ENCODE peak calls at places on chromosomes 12 and 14, in eight cellular contexts. One of them, this sample, is unnamed.

GRCh38 chr12:55051197-55051920 is 31.6 kb downstream of the NEUROD4 start:
- DNase-seq in RWPE2: no peak
- DNase-seq in sigmoid colon: no peak
- DNase-seq in AG04450: no peak
- DNase-seq in endothelial cell of umbilical vein: no peak
- DNase-seq in adrenal gland: no peak
- DNase-seq in kidney: no peak
- DNase-seq in HCT116: no peak
- DNase-seq in this sample: no peak

GRCh38 chr14:102500190-102500661 is 9.3 kb downstream of the ANKRD9 start:
- DNase-seq in RWPE2: peak; percentile 94
- DNase-seq in sigmoid colon: peak; percentile 93
- DNase-seq in AG04450: no peak
- DNase-seq in endothelial cell of umbilical vein: peak; percentile 57
- DNase-seq in adrenal gland: peak; percentile 51
- DNase-seq in kidney: no peak
- DNase-seq in HCT116: no peak
- DNase-seq in this sample: peak; percentile 84

GRCh38 chr12:110249716-110250225 is 31.3 kb upstream of the ATP2A2 start:
- DNase-seq in RWPE2: no peak
- DNase-seq in sigmoid colon: no peak
- DNase-seq in AG04450: no peak
- DNase-seq in endothelial cell of umbilical vein: no peak
- DNase-seq in adrenal gland: no peak
- DNase-seq in kidney: peak; percentile 82
- DNase-seq in HCT116: no peak
- DNase-seq in this sample: no peak

GRCh38 chr14:61891251-61891650 is 129.0 kb downstream of the SNAPC1 start:
- DNase-seq in RWPE2: no peak
- DNase-seq in sigmoid colon: no peak
- DNase-seq in AG04450: no peak
- DNase-seq in endothelial cell of umbilical vein: peak; percentile 14
- DNase-seq in adrenal gland: no peak
- DNase-seq in kidney: no peak
- DNase-seq in HCT116: no peak
- DNase-seq in this sample: no peak

GRCh38 chr12:128914908-128915563 is 61.8 kb downstream of the GLT1D1 start:
- DNase-seq in RWPE2: no peak
- DNase-seq in sigmoid colon: no peak
- DNase-seq in AG04450: no peak
- DNase-seq in endothelial cell of umbilical vein: no peak
- DNase-seq in adrenal gland: peak; percentile 6
- DNase-seq in kidney: no peak
- DNase-seq in HCT116: no peak
- DNase-seq in this sample: no peak

GRCh38 chr14:101288436-101289229 is 272.7 kb upstream of the DIO3 start:
- DNase-seq in RWPE2: no peak
- DNase-seq in sigmoid colon: no peak
- DNase-seq in AG04450: no peak
- DNase-seq in endothelial cell of umbilical vein: no peak
- DNase-seq in adrenal gland: peak; percentile 16
- DNase-seq in kidney: no peak
- DNase-seq in HCT116: no peak
- DNase-seq in this sample: no peak

GRCh38 chr12:104877107-104877705 is 80.9 kb downstream of the SLC41A2 start:
- DNase-seq in RWPE2: no peak
- DNase-seq in sigmoid colon: no peak
- DNase-seq in AG04450: no peak
- DNase-seq in endothelial cell of umbilical vein: peak; percentile 63
- DNase-seq in adrenal gland: peak; percentile 66
- DNase-seq in kidney: no peak
- DNase-seq in HCT116: no peak
- DNase-seq in this sample: peak; percentile 16

GRCh38 chr12:11497995-11498394 is 102.6 kb upstream of the PRB2 start:
- DNase-seq in RWPE2: no peak
- DNase-seq in sigmoid colon: no peak
- DNase-seq in AG04450: no peak
- DNase-seq in endothelial cell of umbilical vein: no peak
- DNase-seq in adrenal gland: no peak
- DNase-seq in kidney: no peak
- DNase-seq in HCT116: no peak
- DNase-seq in this sample: no peak

GRCh38 chr12:124737772-124738635 is 125.7 kb downstream of the SCARB1 start:
- DNase-seq in RWPE2: no peak
- DNase-seq in sigmoid colon: no peak
- DNase-seq in AG04450: no peak
- DNase-seq in endothelial cell of umbilical vein: no peak
- DNase-seq in adrenal gland: peak; percentile 81
- DNase-seq in kidney: no peak
- DNase-seq in HCT116: no peak
- DNase-seq in this sample: no peak

GRCh38 chr14:104118006-104118844 is 20.2 kb upstream of the KIF26A start:
- DNase-seq in RWPE2: peak; percentile 80
- DNase-seq in sigmoid colon: no peak
- DNase-seq in AG04450: no peak
- DNase-seq in endothelial cell of umbilical vein: no peak
- DNase-seq in adrenal gland: no peak
- DNase-seq in kidney: peak; percentile 73
- DNase-seq in HCT116: no peak
- DNase-seq in this sample: no peak

GRCh38 chr14:99023371-99023770 is 248.6 kb downstream of the BCL11B start:
- DNase-seq in RWPE2: no peak
- DNase-seq in sigmoid colon: no peak
- DNase-seq in AG04450: no peak
- DNase-seq in endothelial cell of umbilical vein: no peak
- DNase-seq in adrenal gland: no peak
- DNase-seq in kidney: no peak
- DNase-seq in HCT116: no peak
- DNase-seq in this sample: no peak

GRCh38 chr12:48045965-48046364 is 41.7 kb upstream of the COL2A1 start:
- DNase-seq in RWPE2: no peak
- DNase-seq in sigmoid colon: no peak
- DNase-seq in AG04450: no peak
- DNase-seq in endothelial cell of umbilical vein: no peak
- DNase-seq in adrenal gland: no peak
- DNase-seq in kidney: no peak
- DNase-seq in HCT116: no peak
- DNase-seq in this sample: no peak

GRCh38 chr12:121579190-121579791 is 1.5 kb downstream of the KDM2B start:
- DNase-seq in RWPE2: no peak
- DNase-seq in sigmoid colon: peak; percentile 75
- DNase-seq in AG04450: no peak
- DNase-seq in endothelial cell of umbilical vein: no peak
- DNase-seq in adrenal gland: peak; percentile 27
- DNase-seq in kidney: peak; percentile 85
- DNase-seq in HCT116: no peak
- DNase-seq in this sample: no peak

GRCh38 chr12:57429473-57430116 is 1.2 kb downstream of the R3HDM2 start:
- DNase-seq in RWPE2: no peak
- DNase-seq in sigmoid colon: no peak
- DNase-seq in AG04450: no peak
- DNase-seq in endothelial cell of umbilical vein: no peak
- DNase-seq in adrenal gland: no peak
- DNase-seq in kidney: no peak
- DNase-seq in HCT116: no peak
- DNase-seq in this sample: no peak

GRCh38 chr14:103721334-103722120 is 5.9 kb downstream of the ZFYVE21 start:
- DNase-seq in RWPE2: no peak
- DNase-seq in sigmoid colon: no peak
- DNase-seq in AG04450: no peak
- DNase-seq in endothelial cell of umbilical vein: no peak
- DNase-seq in adrenal gland: no peak
- DNase-seq in kidney: no peak
- DNase-seq in HCT116: peak; percentile 86
- DNase-seq in this sample: peak; percentile 7

GRCh38 chr14:60648169-60648933 is 926 bp downstream of the SIX1 start:
- DNase-seq in RWPE2: peak; percentile 67
- DNase-seq in sigmoid colon: no peak
- DNase-seq in AG04450: no peak
- DNase-seq in endothelial cell of umbilical vein: no peak
- DNase-seq in adrenal gland: no peak
- DNase-seq in kidney: peak; percentile 60
- DNase-seq in HCT116: no peak
- DNase-seq in this sample: no peak

GRCh38 chr14:85532981-85533820 is 3.3 kb downstream of the FLRT2 start:
- DNase-seq in RWPE2: peak; percentile 76
- DNase-seq in sigmoid colon: peak; percentile 79
- DNase-seq in AG04450: no peak
- DNase-seq in endothelial cell of umbilical vein: peak; percentile 88
- DNase-seq in adrenal gland: peak; percentile 37
- DNase-seq in kidney: peak; percentile 85
- DNase-seq in HCT116: no peak
- DNase-seq in this sample: no peak

GRCh38 chr12:116152268-116152667 is 125.2 kb downstream of the MED13L start:
- DNase-seq in RWPE2: no peak
- DNase-seq in sigmoid colon: no peak
- DNase-seq in AG04450: peak; percentile 71
- DNase-seq in endothelial cell of umbilical vein: no peak
- DNase-seq in adrenal gland: no peak
- DNase-seq in kidney: no peak
- DNase-seq in HCT116: no peak
- DNase-seq in this sample: peak; percentile 63

DNA sequence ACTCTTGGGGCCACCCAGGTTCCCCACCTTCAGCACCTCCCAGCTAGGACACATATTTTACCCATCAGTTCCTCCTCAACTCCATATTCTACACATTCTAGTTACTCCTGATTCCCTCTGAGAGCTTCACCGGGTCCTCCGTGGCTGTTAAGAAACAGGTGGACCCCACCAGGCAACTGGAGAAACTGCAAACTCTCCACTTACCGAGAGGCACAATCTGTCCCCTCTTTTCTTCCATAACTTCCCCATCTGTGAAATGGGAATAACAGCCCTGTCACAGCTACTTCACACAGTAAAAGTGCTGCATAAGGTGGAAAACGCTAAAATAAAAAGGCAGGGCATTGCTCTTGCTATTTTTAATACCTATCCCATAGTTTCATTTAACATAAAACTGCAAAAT is 1.5 kb downstream of the SLC7A8 start:
- DNase-seq in RWPE2: no peak
- DNase-seq in sigmoid colon: no peak
- DNase-seq in AG04450: no peak
- DNase-seq in endothelial cell of umbilical vein: no peak
- DNase-seq in adrenal gland: no peak
- DNase-seq in kidney: no peak
- DNase-seq in HCT116: no peak
- DNase-seq in this sample: no peak
- H3K4me3 ChIP-seq in RWPE2: peak overlapping the region; percentile 43
- H3K4me3 ChIP-seq in sigmoid colon: peak overlapping the region; percentile 44
- H3K4me3 ChIP-seq in AG04450: no peak overlapping the region
- H3K4me3 ChIP-seq in endothelial cell of umbilical vein: no peak overlapping the region
- H3K4me3 ChIP-seq in adrenal gland: peak overlapping the region; percentile 59
- H3K4me3 ChIP-seq in kidney: peak overlapping the region; percentile 93
- H3K4me3 ChIP-seq in HCT116: no peak overlapping the region
- H3K4me3 ChIP-seq in this sample: no peak overlapping the region

DNA sequence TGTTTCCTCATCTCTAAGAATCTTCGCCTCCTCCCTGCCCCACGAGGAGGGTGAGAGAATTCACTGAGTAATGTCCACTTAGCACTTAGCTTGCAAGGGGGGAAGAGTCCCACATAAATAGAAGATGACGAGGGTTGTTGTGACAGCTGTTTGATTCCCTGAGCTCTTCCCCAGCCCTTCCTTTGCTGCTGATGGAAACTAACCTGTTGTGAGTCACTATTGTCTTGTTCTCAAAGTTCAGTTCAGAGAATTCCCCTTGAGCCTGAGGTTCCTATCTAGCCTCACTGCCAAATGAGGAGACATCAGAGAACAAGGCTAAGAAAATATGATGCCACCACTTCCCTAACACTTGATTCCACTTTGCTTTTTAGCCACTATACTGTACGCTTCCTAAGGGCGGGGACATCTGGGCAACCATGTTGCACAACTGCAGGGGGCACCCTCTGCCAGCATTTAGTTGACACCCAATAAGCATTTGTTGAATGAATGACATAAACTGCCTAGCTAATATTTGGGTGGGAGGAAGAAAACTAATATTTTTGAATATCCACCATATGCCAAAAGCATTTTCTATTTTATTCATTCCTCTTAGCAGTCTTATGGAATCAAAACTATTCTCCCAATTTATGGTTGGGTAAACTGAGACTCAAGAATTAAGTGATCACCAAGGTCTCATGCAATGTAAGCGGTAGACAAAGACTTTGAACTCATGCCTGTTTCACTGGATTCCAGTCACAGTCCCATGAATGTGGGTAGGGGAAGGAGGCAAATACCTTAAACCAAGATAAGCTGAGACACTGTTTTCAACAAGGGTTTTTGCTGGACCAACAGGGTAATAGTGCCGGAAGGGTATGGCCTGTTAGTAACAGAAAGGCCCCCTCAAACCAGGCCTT is 77.6 kb downstream of the ZFP36L1 start:
- DNase-seq in RWPE2: no peak
- DNase-seq in sigmoid colon: no peak
- DNase-seq in AG04450: no peak
- DNase-seq in endothelial cell of umbilical vein: peak; percentile 26
- DNase-seq in adrenal gland: no peak
- DNase-seq in kidney: no peak
- DNase-seq in HCT116: no peak
- DNase-seq in this sample: no peak
- TF ChIP-seq CTCF in RWPE2: no peak
- TF ChIP-seq CTCF in sigmoid colon: no peak
- TF ChIP-seq CTCF in AG04450: no peak
- TF ChIP-seq CTCF in endothelial cell of umbilical vein: no peak
- TF ChIP-seq CTCF in adrenal gland: no peak
- TF ChIP-seq CTCF in kidney: no peak
- TF ChIP-seq CTCF in HCT116: no peak
- TF ChIP-seq CTCF in this sample: no peak

GRCh38 chr14:78705989-78706388 is 535.8 kb downstream of the NRXN3 start:
- DNase-seq in RWPE2: no peak
- DNase-seq in sigmoid colon: no peak
- DNase-seq in AG04450: no peak
- DNase-seq in endothelial cell of umbilical vein: no peak
- DNase-seq in adrenal gland: no peak
- DNase-seq in kidney: no peak
- DNase-seq in HCT116: no peak
- DNase-seq in this sample: no peak
- H3K4me3 ChIP-seq in RWPE2: no peak overlapping the region
- H3K4me3 ChIP-seq in sigmoid colon: no peak overlapping the region
- H3K4me3 ChIP-seq in AG04450: no peak overlapping the region
- H3K4me3 ChIP-seq in endothelial cell of umbilical vein: no peak overlapping the region
- H3K4me3 ChIP-seq in adrenal gland: no peak overlapping the region
- H3K4me3 ChIP-seq in kidney: no peak overlapping the region
- H3K4me3 ChIP-seq in HCT116: no peak overlapping the region
- H3K4me3 ChIP-seq in this sample: no peak overlapping the region

GRCh38 chr12:45216297-45216982 is 545 bp downstream of the ANO6 start:
- DNase-seq in RWPE2: no peak
- DNase-seq in sigmoid colon: peak; percentile 76
- DNase-seq in AG04450: no peak
- DNase-seq in endothelial cell of umbilical vein: peak; percentile 67
- DNase-seq in adrenal gland: peak; percentile 52
- DNase-seq in kidney: peak; percentile 83
- DNase-seq in HCT116: no peak
- DNase-seq in this sample: no peak
- TF ChIP-seq CTCF in RWPE2: peak; percentile 20
- TF ChIP-seq CTCF in sigmoid colon: peak; percentile 32
- TF ChIP-seq CTCF in AG04450: peak; percentile 51
- TF ChIP-seq CTCF in endothelial cell of umbilical vein: no peak
- TF ChIP-seq CTCF in adrenal gland: peak; percentile 37
- TF ChIP-seq CTCF in kidney: peak; percentile 15
- TF ChIP-seq CTCF in HCT116: no peak
- TF ChIP-seq CTCF in this sample: peak; percentile 43

This sample was measured in AG09309.